ENCODE peak calls at places on chromosomes 13 and 19, in four cellular contexts. One of them, this sample, is unnamed. For H3K4me1, the result is how much of the 10 kb centered on the place peaks cover.

GRCh38 chr19:44621367-44621766 is 8.0 kb downstream of the IGSF23 start:
- DNase-seq in HCT116: no peak
- DNase-seq in K562: no peak
- DNase-seq in HepG2: no peak
- DNase-seq in this sample: no peak

GRCh38 chr19:13404236-13404635 is 102.0 kb downstream of the CACNA1A start:
- DNase-seq in HCT116: no peak
- DNase-seq in K562: no peak
- DNase-seq in HepG2: no peak
- DNase-seq in this sample: no peak

GRCh38 chr19:32406161-32407003 is 812 bp downstream of the DPY19L3 start:
- DNase-seq in HCT116: peak
- DNase-seq in K562: peak
- DNase-seq in HepG2: no peak
- DNase-seq in this sample: no peak

GRCh38 chr13:60227168-60227567 is 63.4 kb upstream of the DIAPH3 start:
- DNase-seq in HCT116: no peak
- DNase-seq in K562: peak
- DNase-seq in HepG2: no peak
- DNase-seq in this sample: no peak

GRCh38 chr13:60511637-60512036 is 114.6 kb downstream of the TDRD3 start:
- DNase-seq in HCT116: no peak
- DNase-seq in K562: no peak
- DNase-seq in HepG2: no peak
- DNase-seq in this sample: no peak

GRCh38 chr13:38053896-38054295 is 184.3 kb upstream of the TRPC4 start:
- DNase-seq in HCT116: no peak
- DNase-seq in K562: no peak
- DNase-seq in HepG2: no peak
- DNase-seq in this sample: no peak

GRCh38 chr13:66886248-66886647 is 343.9 kb downstream of the PCDH9 start:
- DNase-seq in HCT116: no peak
- DNase-seq in K562: no peak
- DNase-seq in HepG2: no peak
- DNase-seq in this sample: no peak

GRCh38 chr13:75566658-75567057 is 17.1 kb downstream of the UCHL3 start:
- DNase-seq in HCT116: no peak
- DNase-seq in K562: no peak
- DNase-seq in HepG2: peak
- DNase-seq in this sample: no peak

GRCh38 chr13:77521194-77521593 is 14.3 kb upstream of the SCEL start:
- DNase-seq in HCT116: no peak
- DNase-seq in K562: no peak
- DNase-seq in HepG2: no peak
- DNase-seq in this sample: no peak

GRCh38 chr13:91381371-91381770 is 17.1 kb upstream of the GPC5 start:
- DNase-seq in HCT116: no peak
- DNase-seq in K562: peak
- DNase-seq in HepG2: no peak
- DNase-seq in this sample: no peak

GRCh38 chr13:26601669-26602068 is 44.2 kb downstream of the WASF3 start:
- DNase-seq in HCT116: no peak
- DNase-seq in K562: no peak
- DNase-seq in HepG2: no peak
- DNase-seq in this sample: no peak

GRCh38 chr19:31160346-31160926 is 188.8 kb downstream of the TSHZ3 start:
- DNase-seq in HCT116: no peak
- DNase-seq in K562: no peak
- DNase-seq in HepG2: no peak
- DNase-seq in this sample: no peak

GRCh38 chr13:46982856-46983582 is 86.2 kb upstream of the HTR2A start:
- DNase-seq in HCT116: no peak
- DNase-seq in K562: no peak
- DNase-seq in HepG2: no peak
- DNase-seq in this sample: no peak

GRCh38 chr13:29801102-29801501 is 49.3 kb downstream of the UBL3 start:
- DNase-seq in HCT116: no peak
- DNase-seq in K562: no peak
- DNase-seq in HepG2: no peak
- DNase-seq in this sample: no peak

GRCh38 chr13:101795025-101795424 is 342.6 kb downstream of the ITGBL1 start:
- DNase-seq in HCT116: no peak
- DNase-seq in K562: no peak
- DNase-seq in HepG2: no peak
- DNase-seq in this sample: no peak

GRCh38 chr19:14441041-14441938 is 8.2 kb downstream of the PKN1 start:
- DNase-seq in HCT116: no peak
- DNase-seq in K562: no peak
- DNase-seq in HepG2: no peak
- DNase-seq in this sample: no peak

GRCh38 chr13:35514166-35514565 is 37.7 kb upstream of the MAB21L1 start:
- DNase-seq in HCT116: no peak
- DNase-seq in K562: no peak
- DNase-seq in HepG2: no peak
- DNase-seq in this sample: no peak

GRCh38 chr19:7230826-7231225 is 63.4 kb downstream of the INSR start:
- DNase-seq in HCT116: no peak
- DNase-seq in K562: no peak
- DNase-seq in HepG2: no peak
- DNase-seq in this sample: no peak
- TF ChIP-seq TCF7L2 in HCT116: no peak
- TF ChIP-seq TCF7L2 in K562: no peak
- TF ChIP-seq TCF7L2 in HepG2: no peak
- TF ChIP-seq TCF7L2 in this sample: no peak

DNA sequence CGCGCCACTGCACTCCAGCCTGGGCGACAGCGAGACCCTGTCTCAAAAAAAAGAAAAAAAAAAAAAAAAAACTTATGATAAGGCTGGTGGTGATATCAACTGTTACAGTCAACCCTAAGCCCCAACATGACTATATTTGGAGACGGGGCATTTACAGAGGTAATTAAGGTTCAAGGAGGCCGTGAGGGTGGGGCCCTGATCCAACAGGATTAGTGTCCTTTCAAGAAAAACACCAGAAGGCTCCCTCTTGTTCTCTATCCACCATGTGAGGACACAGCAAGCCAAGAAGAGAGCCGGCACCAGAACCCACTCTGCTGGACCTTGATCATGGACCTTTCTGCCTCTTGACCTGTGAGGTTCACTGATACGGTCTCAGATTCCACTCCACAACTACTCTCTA is 14.1 kb downstream of the MIER2 start:
- DNase-seq in HCT116: no peak
- DNase-seq in K562: no peak
- DNase-seq in HepG2: no peak
- DNase-seq in this sample: no peak
- H3K4me1 ChIP-seq in HCT116: under half
- H3K4me1 ChIP-seq in K562: under half
- H3K4me1 ChIP-seq in HepG2: under half
- H3K4me1 ChIP-seq in this sample: under half

GRCh38 chr13:80817979-80818378 is 477.1 kb upstream of the SPRY2 start:
- DNase-seq in HCT116: no peak
- DNase-seq in K562: no peak
- DNase-seq in HepG2: no peak
- DNase-seq in this sample: no peak

GRCh38 chr13:80814541-80814940 is 473.6 kb upstream of the SPRY2 start:
- DNase-seq in HCT116: no peak
- DNase-seq in K562: no peak
- DNase-seq in HepG2: no peak
- DNase-seq in this sample: no peak
- TF ChIP-seq TCF7L2 in HCT116: no peak
- TF ChIP-seq TCF7L2 in K562: no peak
- TF ChIP-seq TCF7L2 in HepG2: no peak
- TF ChIP-seq TCF7L2 in this sample: no peak

GRCh38 chr19:35316560-35316959 is 12.4 kb upstream of the CD22 start:
- DNase-seq in HCT116: no peak
- DNase-seq in K562: no peak
- DNase-seq in HepG2: peak
- DNase-seq in this sample: no peak
- H3K4me1 ChIP-seq in HCT116: under half
- H3K4me1 ChIP-seq in K562: under half
- H3K4me1 ChIP-seq in HepG2: half or more
- H3K4me1 ChIP-seq in this sample: under half

GRCh38 chr19:38975861-38976271 is 324 bp upstream of the FBXO17 start:
- DNase-seq in HCT116: no peak
- DNase-seq in K562: peak
- DNase-seq in HepG2: peak
- DNase-seq in this sample: peak
- TF ChIP-seq TCF7L2 in HCT116: no peak
- TF ChIP-seq TCF7L2 in K562: no peak
- TF ChIP-seq TCF7L2 in HepG2: no peak
- TF ChIP-seq TCF7L2 in this sample: no peak

GRCh38 chr19:47157455-47158321 is 27.1 kb downstream of the SAE1 start:
- DNase-seq in HCT116: no peak
- DNase-seq in K562: no peak
- DNase-seq in HepG2: no peak
- DNase-seq in this sample: no peak
- H3K4me1 ChIP-seq in HCT116: under half
- H3K4me1 ChIP-seq in K562: under half
- H3K4me1 ChIP-seq in HepG2: under half
- H3K4me1 ChIP-seq in this sample: under half

DNA sequence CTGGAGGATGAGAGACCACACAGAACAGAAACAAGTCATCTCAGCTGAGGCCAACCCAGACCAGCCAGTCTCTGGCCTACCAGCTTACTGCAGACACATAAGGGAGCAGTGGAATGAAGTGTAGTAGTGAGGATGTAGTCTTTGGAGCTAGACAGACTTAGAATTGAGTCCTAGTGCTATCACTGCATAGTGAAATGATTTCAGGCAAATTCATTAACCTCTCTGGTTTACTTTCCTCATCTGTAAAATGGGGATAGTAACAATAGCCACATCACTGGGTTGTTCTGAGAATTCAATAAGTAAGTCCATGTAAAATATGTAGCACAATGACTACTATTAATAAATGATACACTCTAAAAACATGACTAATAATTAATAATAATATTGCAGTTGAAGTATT is 383.8 kb downstream of the DLEU7 start:
- DNase-seq in HCT116: no peak
- DNase-seq in K562: no peak
- DNase-seq in HepG2: no peak
- DNase-seq in this sample: no peak
- TF ChIP-seq TCF7L2 in HCT116: no peak
- TF ChIP-seq TCF7L2 in K562: no peak
- TF ChIP-seq TCF7L2 in HepG2: no peak
- TF ChIP-seq TCF7L2 in this sample: no peak

DNA sequence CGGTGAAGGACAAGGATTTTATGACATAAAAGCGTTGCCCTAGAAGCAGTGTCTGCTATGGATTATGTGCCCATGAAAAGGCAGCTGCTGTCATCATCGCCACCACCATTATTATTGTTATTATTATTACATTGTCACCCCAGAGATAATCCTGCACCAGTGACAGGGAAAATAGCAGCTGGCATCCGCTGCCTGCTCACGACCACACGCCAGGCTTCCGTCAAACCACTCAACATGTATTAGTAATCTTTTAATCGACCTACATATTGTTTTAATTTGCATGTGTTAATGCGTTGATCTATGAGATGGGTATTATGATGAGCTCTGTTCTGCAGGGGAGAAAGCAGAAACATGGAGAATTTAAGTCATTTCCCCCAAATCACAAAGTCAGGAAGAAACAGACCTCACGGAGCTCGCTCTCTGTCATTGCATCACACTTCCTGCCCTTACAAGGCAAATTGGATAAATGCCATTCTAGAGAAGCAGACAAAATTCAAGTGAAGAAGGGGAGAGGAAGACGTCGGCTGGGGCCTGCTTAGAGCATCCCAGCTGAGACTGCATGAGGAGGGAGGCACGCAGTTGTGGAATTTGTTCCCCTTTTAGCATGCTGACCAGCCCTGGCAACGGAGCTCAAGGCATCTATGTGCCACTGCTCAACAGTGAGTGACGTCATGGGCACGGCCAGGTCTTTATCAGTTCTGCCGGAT is at the start of gene FFAR3:
- DNase-seq in HCT116: no peak
- DNase-seq in K562: no peak
- DNase-seq in HepG2: no peak
- DNase-seq in this sample: no peak
- H3K4me1 ChIP-seq in HCT116: under half
- H3K4me1 ChIP-seq in K562: under half
- H3K4me1 ChIP-seq in HepG2: under half
- H3K4me1 ChIP-seq in this sample: under half